ENCODE peak calls at places on chromosomes 4 and X, in eight cellular contexts. T, E, B, F, I, X, G and U are unnamed samples.
A peak's percentile ranks its signal among the peaks of the same experiment; 100 is the strongest.

GRCh38 chr4:108303488-108304177 is 134.9 kb upstream of the LEF1 start:
- DNase-seq in T (no peak), E (no peak), B (peak; percentile 25), F (no peak), I (no peak), X (no peak), G (peak; percentile 1), U (no peak)

GRCh38 chr4:8615921-8616787 is 23.6 kb downstream of the CPZ start:
- DNase-seq in T (no peak), E (no peak), B (no peak), F (no peak), I (no peak), X (no peak), G (no peak), U (peak; percentile 32)

GRCh38 chr4:105088110-105088879 is 58.4 kb upstream of the TET2 start:
- DNase-seq in T (no peak), E (no peak), B (peak; percentile 80), F (peak; percentile 92), I (peak; percentile 94), X (peak; percentile 96), G (peak; percentile 98), U (no peak)

GRCh38 chr4:99800332-99801004 is 16.2 kb upstream of the DAPP1 start:
- DNase-seq in T (no peak), E (no peak), B (no peak), F (no peak), I (no peak), X (no peak), G (no peak), U (no peak)

GRCh38 chr4:109419679-109420078 is 13.9 kb upstream of the SEC24B start:
- DNase-seq in T (no peak), E (no peak), B (no peak), F (no peak), I (peak; percentile 46), X (no peak), G (no peak), U (no peak)

GRCh38 chr4:26235500-26235899 is 85.3 kb upstream of the RBPJ start:
- DNase-seq in T (no peak), E (no peak), B (no peak), F (peak; percentile 75), I (peak; percentile 71), X (peak; percentile 85), G (peak; percentile 75), U (no peak)

GRCh38 chr4:23219779-23220408 is 527.2 kb downstream of the GBA3 start:
- DNase-seq in T (no peak), E (no peak), B (no peak), F (no peak), I (no peak), X (no peak), G (no peak), U (no peak)

GRCh38 chrX:19956923-19957322 is 33.9 kb downstream of the BCLAF3 start:
- DNase-seq in T (no peak), E (no peak), B (no peak), F (no peak), I (no peak), X (no peak), G (no peak), U (no peak)

GRCh38 chr4:39998659-39999345 is 21.1 kb upstream of the PDS5A start:
- DNase-seq in T (no peak), E (no peak), B (no peak), F (no peak), I (no peak), X (no peak), G (no peak), U (no peak)

GRCh38 chr4:161564230-161564834 is 599.5 kb downstream of the FSTL5 start:
- DNase-seq in T (no peak), E (no peak), B (no peak), F (no peak), I (peak; percentile 37), X (peak; percentile 75), G (peak; percentile 23), U (no peak)

GRCh38 chrX:120677017-120677652 is 47.3 kb upstream of the C1GALT1C1 start:
- DNase-seq in T (no peak), E (no peak), B (no peak), F (no peak), I (no peak), X (no peak), G (no peak), U (no peak)

GRCh38 chr4:17688011-17688441 is 73.6 kb downstream of the MED28 start:
- DNase-seq in T (no peak), E (no peak), B (no peak), F (no peak), I (no peak), X (no peak), G (no peak), U (no peak)

GRCh38 chr4:168871686-168872085 is 138.4 kb downstream of the CBR4 start:
- DNase-seq in T (no peak), E (no peak), B (no peak), F (no peak), I (no peak), X (peak; percentile 55), G (no peak), U (no peak)

GRCh38 chr4:95050980-95051688 is 293.4 kb downstream of the BMPR1B start:
- DNase-seq in T (no peak), E (peak; percentile 16), B (no peak), F (no peak), I (no peak), X (no peak), G (no peak), U (no peak)

GRCh38 chr4:168853770-168854169 is 156.3 kb downstream of the CBR4 start:
- DNase-seq in T (no peak), E (no peak), B (no peak), F (no peak), I (no peak), X (no peak), G (no peak), U (no peak)

GRCh38 chr4:85831647-85832046 is 356.7 kb downstream of the ARHGAP24 start:
- DNase-seq in T (no peak), E (no peak), B (no peak), F (no peak), I (no peak), X (no peak), G (no peak), U (no peak)

GRCh38 chr4:57119054-57119651 is 9.0 kb upstream of the IGFBP7 start:
- DNase-seq in T (no peak), E (peak; percentile 62), B (no peak), F (peak; percentile 93), I (peak; percentile 96), X (peak; percentile 95), G (peak; percentile 96), U (peak; percentile 83)

GRCh38 chr4:105215609-105216313 is 69.1 kb downstream of the TET2 start:
- DNase-seq in T (no peak), E (no peak), B (no peak), F (no peak), I (peak; percentile 45), X (peak; percentile 15), G (peak; percentile 70), U (no peak)

GRCh38 chr4:147826288-147826646 is 94.4 kb downstream of the ARHGAP10 start:
- DNase-seq in T (no peak), E (no peak), B (no peak), F (no peak), I (no peak), X (no peak), G (no peak), U (no peak)

GRCh38 chr4:79678472-79679202 is 270.6 kb upstream of the GK2 start:
- DNase-seq in T (no peak), E (no peak), B (no peak), F (no peak), I (peak; percentile 36), X (no peak), G (peak; percentile 25), U (no peak)
- H3K4me3 ChIP-seq in T (no peak overlapping the region), E (no peak overlapping the region), B (no peak overlapping the region), F (no peak overlapping the region), I (no peak overlapping the region), X (no peak overlapping the region), G (no peak overlapping the region), U (no peak overlapping the region)

DNA sequence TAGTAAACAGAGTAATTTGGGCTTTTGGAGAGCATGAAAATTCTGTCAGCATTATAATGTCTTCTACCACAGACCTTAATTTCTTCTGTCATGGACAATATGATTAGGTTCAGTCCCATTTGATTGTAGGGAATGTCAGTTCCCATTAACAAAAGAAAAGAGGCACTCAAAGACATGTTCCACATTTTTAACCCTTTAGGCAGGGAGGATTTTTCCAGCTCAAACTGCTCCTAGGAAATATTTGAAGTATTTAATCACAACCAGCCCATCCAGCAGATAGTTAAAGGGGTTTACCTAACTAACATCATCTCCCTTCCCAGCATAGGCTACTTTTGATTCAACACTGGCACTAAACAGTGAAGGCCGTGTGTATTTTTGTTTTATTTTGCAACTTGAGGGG is 256.1 kb downstream of the DHX15 start:
- DNase-seq in T (no peak), E (no peak), B (no peak), F (no peak), I (no peak), X (no peak), G (no peak), U (no peak)
- H3K4me3 ChIP-seq in T (no peak overlapping the region), E (no peak overlapping the region), B (no peak overlapping the region), F (no peak overlapping the region), I (no peak overlapping the region), X (no peak overlapping the region), G (no peak overlapping the region), U (no peak overlapping the region)

DNA sequence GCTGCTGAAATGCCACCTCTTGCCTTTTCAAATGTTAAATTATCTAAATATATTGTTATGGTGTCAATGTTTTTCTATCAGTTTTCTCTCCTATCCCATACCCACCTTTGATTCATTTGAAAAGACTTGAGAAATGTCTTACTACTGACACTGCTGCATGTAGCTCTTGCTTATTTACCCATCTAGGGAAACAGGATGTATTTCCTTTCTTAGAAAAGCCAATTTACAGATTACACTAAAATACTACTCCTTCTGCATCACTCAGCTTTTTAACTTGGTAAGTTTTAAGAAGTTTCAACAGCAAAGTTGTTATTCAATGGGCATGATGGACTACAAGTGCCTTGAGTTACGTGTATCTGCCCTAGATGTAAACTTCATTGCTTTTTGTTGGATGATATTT is 13.2 kb upstream of the KCNE5 start:
- DNase-seq in T (no peak), E (no peak), B (no peak), F (no peak), I (no peak), X (no peak), G (no peak), U (no peak)
- H3K4me3 ChIP-seq in T (no peak overlapping the region), E (no peak overlapping the region), B (no peak overlapping the region), F (no peak overlapping the region), I (no peak overlapping the region), X (no peak overlapping the region), G (no peak overlapping the region), U (no peak overlapping the region)

DNA sequence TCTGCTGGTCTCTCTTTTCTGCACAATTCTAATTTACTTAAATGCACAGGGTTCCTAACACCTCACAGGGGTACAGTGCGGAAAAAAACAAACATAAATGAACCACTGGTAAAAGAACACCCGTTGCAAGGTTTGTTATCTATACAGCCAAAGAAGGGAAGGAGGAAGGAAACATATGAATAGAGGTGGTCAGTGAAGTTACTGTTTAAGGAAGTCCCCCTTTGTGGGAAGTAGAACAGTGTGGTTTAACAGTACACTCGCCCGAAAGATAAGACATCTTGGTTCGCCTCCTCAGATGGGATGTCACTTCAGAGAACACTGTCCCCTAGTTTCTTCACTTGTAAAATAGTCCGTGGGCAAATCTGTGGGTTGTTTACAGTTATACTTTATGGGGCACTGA is 57.5 kb downstream of the TEC start:
- DNase-seq in T (no peak), E (no peak), B (no peak), F (no peak), I (no peak), X (no peak), G (no peak), U (no peak)
- H3K4me3 ChIP-seq in T (no peak overlapping the region), E (no peak overlapping the region), B (no peak overlapping the region), F (no peak overlapping the region), I (no peak overlapping the region), X (no peak overlapping the region), G (no peak overlapping the region), U (no peak overlapping the region)